ENCODE peak calls at places on chromosomes 11 and 22, in six cellular contexts. L is stomach; R is colonic mucosa; A is A549; G is adrenal gland; D is CD8-positive, alpha-beta memory T cell. T is an unnamed sample.

GRCh38 chr22:19037282-19038163 is 84.7 kb downstream of the DGCR2 start:
- DNase-seq in G (no peak), L (no peak), D (no peak), R (no peak), A (no peak), T (no peak)

GRCh38 chr22:50252081-50253045 is 1.3 kb upstream of the HDAC10 start:
- DNase-seq in A (peak), R (peak), L (peak), D (peak), G (peak), T (no peak)

GRCh38 chr11:64571050-64571409 is 20.0 kb upstream of the SLC22A12 start:
- DNase-seq in R (no peak), A (no peak), G (no peak), L (no peak), D (no peak), T (no peak)

GRCh38 chr11:12276356-12276755 is 101.0 kb upstream of the PARVA start:
- DNase-seq in A (no peak), L (peak), D (peak), R (no peak), G (no peak), T (peak)

GRCh38 chr22:44871782-44872181 is 119.4 kb downstream of the ARHGAP8 start:
- DNase-seq in G (no peak), L (no peak), R (no peak), A (no peak), D (no peak), T (no peak)

GRCh38 chr11:57224537-57224936 is 12.5 kb downstream of the APLNR start:
- DNase-seq in G (no peak), L (no peak), R (no peak), D (no peak), A (peak), T (no peak)

GRCh38 chr11:102367364-102367763 is 20.4 kb downstream of the BIRC2 start:
- DNase-seq in L (no peak), D (no peak), G (no peak), A (peak), R (no peak), T (no peak)

GRCh38 chr22:49583341-49583740 is 244.3 kb downstream of the BRD1 start:
- DNase-seq in A (no peak), G (no peak), D (no peak), L (no peak), R (no peak), T (no peak)

GRCh38 chr11:128882451-128882850 is 8.7 kb upstream of the KCNJ5 start:
- DNase-seq in R (no peak), D (no peak), A (no peak), L (no peak), G (no peak), T (no peak)

GRCh38 chr11:12806113-12806512 is 131.9 kb downstream of the TEAD1 start:
- DNase-seq in D (no peak), R (no peak), A (peak), L (no peak), G (no peak), T (no peak)

GRCh38 chr11:8099291-8099899 is 18.4 kb downstream of the TUB start:
- DNase-seq in L (peak), G (peak), R (peak), A (peak), D (peak), T (peak)

GRCh38 chr11:57751676-57752253 is at the start of gene BTBD18:
- DNase-seq in G (peak), R (peak), L (peak), A (peak), D (no peak), T (no peak)

GRCh38 chr11:11880179-11880578 is 38.4 kb downstream of the USP47 start:
- DNase-seq in D (no peak), G (no peak), L (no peak), A (no peak), R (no peak), T (no peak)

GRCh38 chr11:17846852-17847453 is 112.4 kb downstream of the KCNC1 start:
- DNase-seq in A (peak), L (no peak), D (no peak), R (no peak), G (no peak), T (no peak)
- H3K4me3 ChIP-seq in A (no peak), L (no peak), D (no peak), R (no peak), G (no peak), T (no peak)

GRCh38 chr11:35928688-35929087 is 15.2 kb upstream of the LDLRAD3 start:
- DNase-seq in G (no peak), D (no peak), L (no peak), R (no peak), A (no peak), T (no peak)

GRCh38 chr11:35923452-35923851 is 20.4 kb upstream of the LDLRAD3 start:
- DNase-seq in A (no peak), L (no peak), D (no peak), G (no peak), R (no peak), T (no peak)

GRCh38 chr11:35930466-35930865 is 13.4 kb upstream of the LDLRAD3 start:
- DNase-seq in L (no peak), R (no peak), G (no peak), D (no peak), A (no peak), T (no peak)

GRCh38 chr11:35927730-35928129 is 16.1 kb upstream of the LDLRAD3 start:
- DNase-seq in D (no peak), R (peak), L (peak), A (peak), G (peak), T (no peak)

GRCh38 chr11:35927067-35927466 is 16.8 kb upstream of the LDLRAD3 start:
- DNase-seq in G (no peak), R (no peak), L (no peak), A (no peak), D (no peak), T (no peak)
- H3K4me3 ChIP-seq in G (no peak), R (no peak), L (no peak), A (no peak), D (no peak), T (no peak)

DNA sequence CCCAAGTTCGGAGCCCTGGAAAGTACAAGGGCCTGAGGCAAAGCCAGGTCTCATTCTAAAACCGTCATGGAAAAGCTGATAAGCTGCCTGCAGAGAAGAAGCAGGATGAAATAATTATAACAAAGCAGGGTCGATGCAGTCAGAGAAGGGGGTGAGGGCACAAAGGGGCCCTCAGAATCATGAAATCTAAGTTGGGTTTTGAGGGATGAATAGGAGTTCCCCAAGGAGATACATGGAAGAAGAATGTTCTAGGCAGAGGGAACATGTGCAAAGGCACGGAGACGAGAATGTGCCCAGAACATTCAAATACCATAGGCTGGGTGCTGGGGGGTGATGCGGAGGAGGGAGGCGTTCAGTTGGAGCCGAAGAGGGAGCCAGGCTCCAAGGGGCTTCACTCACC is 25.0 kb downstream of the IGLL1 start:
- DNase-seq in L (no peak), G (no peak), A (no peak), D (no peak), R (no peak), T (no peak)
- H3K4me3 ChIP-seq in L (no peak), G (no peak), A (no peak), D (no peak), R (no peak), T (no peak)

GRCh38 chr22:38751422-38752346 is 4.1 kb downstream of the SUN2 start:
- DNase-seq in R (peak), A (no peak), D (peak), G (no peak), L (peak), T (no peak)

GRCh38 chr22:38755155-38755910 is 465 bp downstream of the SUN2 start:
- DNase-seq in L (peak), R (peak), G (peak), A (peak), D (peak), T (peak)

GRCh38 chr22:38755911-38756532 is at the start of gene SUN2:
- DNase-seq in A (peak), L (peak), G (peak), R (peak), D (peak), T (peak)

GRCh38 chr22:38754247-38755154 is 1.3 kb downstream of the SUN2 start:
- DNase-seq in L (peak), R (peak), D (no peak), A (no peak), G (peak), T (peak)

DNA sequence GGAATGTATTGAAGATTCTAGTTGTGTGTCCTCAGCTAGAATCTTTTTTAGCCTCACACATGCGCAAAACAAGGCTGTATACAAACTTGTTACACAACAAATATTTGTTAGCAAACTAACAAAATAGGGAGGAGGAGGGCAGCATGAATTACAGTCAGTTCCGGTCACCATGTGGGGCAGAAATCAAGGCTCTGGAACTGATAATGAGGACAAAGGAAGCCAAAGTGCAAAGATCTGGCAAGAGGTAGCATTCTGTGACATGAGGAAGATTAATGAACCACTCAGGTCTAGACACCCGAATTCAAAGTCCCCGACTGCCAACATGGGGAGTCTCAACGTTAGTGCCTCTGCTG is 1.9 kb downstream of the SUN2 start:
- DNase-seq in A (no peak), D (no peak), L (no peak), G (no peak), R (peak), T (no peak)
- H3K4me3 ChIP-seq in A (no peak), D (peak), L (peak), G (no peak), R (peak), T (peak)

GRCh38 chr11:66421492-66422205 is 814 bp downstream of the NPAS4 start:
- DNase-seq in D (peak), A (peak), G (peak), R (peak), L (peak), T (peak)
- H3K4me3 ChIP-seq in D (no peak), A (no peak), G (no peak), R (no peak), L (no peak), T (no peak)

DNA sequence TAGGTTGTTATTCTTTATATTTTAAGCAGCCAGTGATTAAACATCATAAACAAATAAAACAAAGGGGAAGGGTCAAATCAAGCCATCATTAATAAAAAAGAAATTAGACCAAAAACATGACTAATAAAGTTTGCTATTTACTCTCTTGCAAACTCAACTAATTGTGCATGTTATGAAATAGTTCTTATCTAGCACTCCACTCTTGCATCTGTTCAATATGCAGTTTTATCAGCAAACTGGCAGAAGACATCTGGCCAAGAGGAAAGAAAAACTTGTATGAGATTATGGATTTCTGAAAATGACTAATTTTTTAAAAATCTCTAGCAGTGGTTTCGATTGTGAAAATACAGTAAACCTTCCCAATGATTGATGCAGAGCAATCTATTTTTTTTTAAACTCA is 83.2 kb downstream of the GRIA4 start:
- DNase-seq in A (no peak), L (no peak), R (no peak), G (no peak), D (no peak), T (no peak)
- H3K4me3 ChIP-seq in A (no peak), L (no peak), R (no peak), G (no peak), D (no peak), T (no peak)

GRCh38 chr11:27718346-27718852 is 18.1 kb upstream of the BDNF start:
- DNase-seq in G (peak), A (peak), D (no peak), R (peak), L (no peak), T (no peak)
- H3K4me3 ChIP-seq in G (no peak), A (peak), D (no peak), R (peak), L (peak), T (peak)

GRCh38 chr11:67520856-67521824 is 2.1 kb downstream of the CABP2 start:
- DNase-seq in L (no peak), A (no peak), D (no peak), G (no peak), R (no peak), T (no peak)
- H3K4me3 ChIP-seq in L (no peak), A (no peak), D (no peak), G (no peak), R (no peak), T (no peak)

DNA sequence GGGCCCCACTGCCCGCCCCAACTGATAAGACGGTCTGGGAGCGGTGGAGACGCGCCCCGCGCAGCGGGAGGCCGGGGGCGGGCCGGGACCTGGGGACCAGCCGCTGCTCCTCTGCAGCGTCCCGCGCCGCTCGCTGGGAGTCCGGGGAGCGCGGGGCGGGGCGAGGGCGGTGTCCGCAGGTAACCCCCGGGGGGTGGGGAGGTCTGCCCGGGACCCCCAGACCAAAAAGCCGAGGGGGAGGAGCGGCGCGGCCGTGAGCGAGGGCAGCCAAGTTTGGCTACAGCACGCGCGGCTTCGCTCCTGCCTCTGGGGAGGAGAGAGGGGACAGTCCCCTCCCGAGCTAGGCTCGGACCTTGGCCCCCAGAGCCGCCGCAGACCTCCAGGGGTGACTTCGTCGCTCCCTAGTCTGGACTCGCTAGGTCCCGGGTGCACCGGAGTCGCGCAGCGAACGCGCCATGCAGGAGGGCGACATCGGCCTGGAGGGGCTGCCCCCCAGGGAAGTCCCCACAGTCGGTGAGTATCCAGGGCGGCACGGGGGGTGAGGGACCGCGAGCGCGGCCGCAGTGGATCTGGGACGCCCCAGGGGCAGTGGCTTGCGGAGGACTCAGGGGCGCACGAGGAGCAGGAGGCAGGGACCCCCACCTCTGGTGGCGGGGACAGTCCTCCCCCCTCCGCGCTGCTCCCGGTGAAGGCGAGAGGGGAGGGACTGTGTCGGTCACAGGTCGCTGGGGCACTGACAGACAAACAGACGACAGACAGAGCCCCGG is 92.3 kb upstream of the ANO1 start:
- DNase-seq in G (no peak), R (no peak), D (no peak), A (no peak), L (no peak), T (no peak)
- H3K4me3 ChIP-seq in G (no peak), R (peak), D (no peak), A (peak), L (peak), T (peak)

T was measured in coronary artery.